ENCODE peak calls at places on chromosomes 4 and X, in seven cellular contexts. One of them, this sample, is unnamed.

GRCh38 chrX:13398073-13398823 is 78.4 kb upstream of the ATXN3L start:
- DNase-seq in bronchial epithelial cell: peak; percentile 97
- DNase-seq in lung: peak; percentile 51
- DNase-seq in lower leg skin: no peak
- DNase-seq in WTC11: no peak
- DNase-seq in progenitor cell of endocrine pancreas: no peak
- DNase-seq in osteocyte: peak; percentile 90
- DNase-seq in this sample: no peak

GRCh38 chr4:58723954-58724353 is 1613.8 kb upstream of the IGFBP7 start:
- DNase-seq in bronchial epithelial cell: no peak
- DNase-seq in lung: no peak
- DNase-seq in lower leg skin: no peak
- DNase-seq in WTC11: no peak
- DNase-seq in progenitor cell of endocrine pancreas: no peak
- DNase-seq in osteocyte: no peak
- DNase-seq in this sample: no peak

GRCh38 chrX:151393514-151393913 is 3.5 kb upstream of the VMA21 start:
- DNase-seq in bronchial epithelial cell: no peak
- DNase-seq in lung: no peak
- DNase-seq in lower leg skin: no peak
- DNase-seq in WTC11: peak; percentile 18
- DNase-seq in progenitor cell of endocrine pancreas: no peak
- DNase-seq in osteocyte: no peak
- DNase-seq in this sample: no peak

GRCh38 chr4:153205757-153206156 is 1.5 kb downstream of the TRIM2 start:
- DNase-seq in bronchial epithelial cell: peak; percentile 77
- DNase-seq in lung: peak; percentile 59
- DNase-seq in lower leg skin: no peak
- DNase-seq in WTC11: peak; percentile 25
- DNase-seq in progenitor cell of endocrine pancreas: no peak
- DNase-seq in osteocyte: no peak
- DNase-seq in this sample: no peak

GRCh38 chr4:91113130-91113706 is 986.0 kb downstream of the CCSER1 start:
- DNase-seq in bronchial epithelial cell: peak; percentile 54
- DNase-seq in lung: no peak
- DNase-seq in lower leg skin: no peak
- DNase-seq in WTC11: no peak
- DNase-seq in progenitor cell of endocrine pancreas: no peak
- DNase-seq in osteocyte: no peak
- DNase-seq in this sample: no peak

GRCh38 chrX:136262812-136263315 is 11.7 kb upstream of the MAP7D3 start:
- DNase-seq in bronchial epithelial cell: no peak
- DNase-seq in lung: no peak
- DNase-seq in lower leg skin: no peak
- DNase-seq in WTC11: no peak
- DNase-seq in progenitor cell of endocrine pancreas: no peak
- DNase-seq in osteocyte: no peak
- DNase-seq in this sample: no peak

GRCh38 chr4:7805533-7806079 is 134.1 kb downstream of the AFAP1 start:
- DNase-seq in bronchial epithelial cell: peak; percentile 89
- DNase-seq in lung: peak; percentile 89
- DNase-seq in lower leg skin: peak; percentile 60
- DNase-seq in WTC11: no peak
- DNase-seq in progenitor cell of endocrine pancreas: no peak
- DNase-seq in osteocyte: peak; percentile 89
- DNase-seq in this sample: no peak

GRCh38 chr4:158314756-158315487 is 104.6 kb downstream of the TMEM144 start:
- DNase-seq in bronchial epithelial cell: peak; percentile 96
- DNase-seq in lung: no peak
- DNase-seq in lower leg skin: no peak
- DNase-seq in WTC11: no peak
- DNase-seq in progenitor cell of endocrine pancreas: no peak
- DNase-seq in osteocyte: no peak
- DNase-seq in this sample: no peak

GRCh38 chrX:21355831-21356230 is 18.4 kb upstream of the CNKSR2 start:
- DNase-seq in bronchial epithelial cell: no peak
- DNase-seq in lung: no peak
- DNase-seq in lower leg skin: no peak
- DNase-seq in WTC11: no peak
- DNase-seq in progenitor cell of endocrine pancreas: no peak
- DNase-seq in osteocyte: no peak
- DNase-seq in this sample: no peak

GRCh38 chrX:118727686-118728339 is 407 bp downstream of the IL13RA1 start:
- DNase-seq in bronchial epithelial cell: no peak
- DNase-seq in lung: peak; percentile 35
- DNase-seq in lower leg skin: no peak
- DNase-seq in WTC11: peak; percentile 10
- DNase-seq in progenitor cell of endocrine pancreas: no peak
- DNase-seq in osteocyte: no peak
- DNase-seq in this sample: no peak

GRCh38 chr4:59553739-59554126 is 1646.4 kb upstream of the ADGRL3 start:
- DNase-seq in bronchial epithelial cell: peak; percentile 46
- DNase-seq in lung: no peak
- DNase-seq in lower leg skin: no peak
- DNase-seq in WTC11: no peak
- DNase-seq in progenitor cell of endocrine pancreas: no peak
- DNase-seq in osteocyte: no peak
- DNase-seq in this sample: no peak

GRCh38 chr4:42501624-42502401 is 104.5 kb downstream of the SHISA3 start:
- DNase-seq in bronchial epithelial cell: no peak
- DNase-seq in lung: no peak
- DNase-seq in lower leg skin: no peak
- DNase-seq in WTC11: no peak
- DNase-seq in progenitor cell of endocrine pancreas: no peak
- DNase-seq in osteocyte: no peak
- DNase-seq in this sample: no peak

GRCh38 chr4:138859249-138859648 is 156.3 kb upstream of the NOCT start:
- DNase-seq in bronchial epithelial cell: peak; percentile 63
- DNase-seq in lung: no peak
- DNase-seq in lower leg skin: no peak
- DNase-seq in WTC11: no peak
- DNase-seq in progenitor cell of endocrine pancreas: no peak
- DNase-seq in osteocyte: no peak
- DNase-seq in this sample: no peak

GRCh38 chrX:50594788-50595187 is 124.2 kb upstream of the DGKK start:
- DNase-seq in bronchial epithelial cell: no peak
- DNase-seq in lung: no peak
- DNase-seq in lower leg skin: no peak
- DNase-seq in WTC11: peak; percentile 34
- DNase-seq in progenitor cell of endocrine pancreas: no peak
- DNase-seq in osteocyte: no peak
- DNase-seq in this sample: no peak

GRCh38 chr4:96035727-96036126 is 195.8 kb downstream of the PDHA2 start:
- DNase-seq in bronchial epithelial cell: peak; percentile 55
- DNase-seq in lung: no peak
- DNase-seq in lower leg skin: no peak
- DNase-seq in WTC11: no peak
- DNase-seq in progenitor cell of endocrine pancreas: no peak
- DNase-seq in osteocyte: no peak
- DNase-seq in this sample: no peak

GRCh38 chrX:19907794-19908193 is 20.4 kb upstream of the SH3KBP1 start:
- DNase-seq in bronchial epithelial cell: no peak
- DNase-seq in lung: no peak
- DNase-seq in lower leg skin: no peak
- DNase-seq in WTC11: no peak
- DNase-seq in progenitor cell of endocrine pancreas: no peak
- DNase-seq in osteocyte: no peak
- DNase-seq in this sample: no peak

GRCh38 chr4:150332086-150332485 is 249.9 kb upstream of the MAB21L2 start:
- DNase-seq in bronchial epithelial cell: peak; percentile 12
- DNase-seq in lung: no peak
- DNase-seq in lower leg skin: no peak
- DNase-seq in WTC11: no peak
- DNase-seq in progenitor cell of endocrine pancreas: no peak
- DNase-seq in osteocyte: no peak
- DNase-seq in this sample: no peak

GRCh38 chr4:181148470-181148869 is 1094.7 kb upstream of the TENM3 start:
- DNase-seq in bronchial epithelial cell: no peak
- DNase-seq in lung: no peak
- DNase-seq in lower leg skin: no peak
- DNase-seq in WTC11: no peak
- DNase-seq in progenitor cell of endocrine pancreas: no peak
- DNase-seq in osteocyte: no peak
- DNase-seq in this sample: no peak

GRCh38 chrX:150482537-150483217 is 85.7 kb upstream of the MTM1 start:
- DNase-seq in bronchial epithelial cell: peak; percentile 87
- DNase-seq in lung: no peak
- DNase-seq in lower leg skin: no peak
- DNase-seq in WTC11: no peak
- DNase-seq in progenitor cell of endocrine pancreas: no peak
- DNase-seq in osteocyte: no peak
- DNase-seq in this sample: no peak

GRCh38 chrX:40107291-40108083 is 9.7 kb upstream of the BCOR start:
- DNase-seq in bronchial epithelial cell: no peak
- DNase-seq in lung: no peak
- DNase-seq in lower leg skin: peak; percentile 94
- DNase-seq in WTC11: no peak
- DNase-seq in progenitor cell of endocrine pancreas: peak; percentile 18
- DNase-seq in osteocyte: no peak
- DNase-seq in this sample: no peak

GRCh38 chrX:29044802-29045201 is 457.6 kb downstream of the IL1RAPL1 start:
- DNase-seq in bronchial epithelial cell: no peak
- DNase-seq in lung: no peak
- DNase-seq in lower leg skin: no peak
- DNase-seq in WTC11: no peak
- DNase-seq in progenitor cell of endocrine pancreas: no peak
- DNase-seq in osteocyte: no peak
- DNase-seq in this sample: no peak

GRCh38 chr4:108706289-108706688 is 55.9 kb downstream of the OSTC start:
- DNase-seq in bronchial epithelial cell: no peak
- DNase-seq in lung: no peak
- DNase-seq in lower leg skin: no peak
- DNase-seq in WTC11: no peak
- DNase-seq in progenitor cell of endocrine pancreas: no peak
- DNase-seq in osteocyte: no peak
- DNase-seq in this sample: no peak
- TF ChIP-seq CTCF in bronchial epithelial cell: no peak
- TF ChIP-seq CTCF in lung: no peak
- TF ChIP-seq CTCF in lower leg skin: no peak
- TF ChIP-seq CTCF in WTC11: no peak
- TF ChIP-seq CTCF in progenitor cell of endocrine pancreas: no peak
- TF ChIP-seq CTCF in osteocyte: no peak
- TF ChIP-seq CTCF in this sample: no peak

DNA sequence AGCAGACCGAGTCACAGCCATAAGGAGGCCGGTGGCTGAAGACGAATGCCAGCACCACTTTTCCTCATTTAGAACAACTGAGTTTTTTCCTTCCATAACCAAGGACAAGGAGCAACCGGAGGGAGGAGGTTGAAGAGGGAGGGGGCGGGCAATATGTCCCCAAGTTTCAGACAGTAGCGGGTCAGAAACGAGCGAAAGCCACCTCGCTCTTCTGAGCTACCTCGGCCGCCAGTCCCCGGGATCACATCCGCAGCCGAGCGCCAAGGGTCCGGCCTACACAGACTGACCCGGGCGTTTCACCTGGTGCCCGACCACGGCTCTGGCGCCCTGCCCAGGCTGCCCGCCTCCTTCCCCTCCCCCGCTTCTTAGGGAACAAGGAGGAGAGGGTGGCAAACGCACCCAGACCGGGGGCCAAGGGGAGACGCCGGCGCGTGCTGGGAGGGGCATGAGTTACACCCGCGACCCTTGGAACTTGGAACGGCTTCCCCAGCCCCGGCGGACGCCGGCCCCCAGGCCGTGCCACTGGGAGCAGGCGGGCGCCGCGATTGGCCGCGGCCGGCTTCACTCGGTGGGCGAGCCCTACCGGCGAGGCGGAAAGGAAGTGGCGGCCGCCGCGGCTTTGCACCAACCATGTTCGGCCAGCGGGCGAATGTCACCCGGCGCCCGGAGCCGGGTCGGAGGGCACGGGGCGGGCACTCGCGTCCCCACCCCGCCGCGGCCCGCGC is 1.6 kb downstream of the IRF2 start:
- DNase-seq in bronchial epithelial cell: peak; percentile 27
- DNase-seq in lung: peak; percentile 81
- DNase-seq in lower leg skin: peak; percentile 94
- DNase-seq in WTC11: peak; percentile 72
- DNase-seq in progenitor cell of endocrine pancreas: peak; percentile 68
- DNase-seq in osteocyte: peak; percentile 90
- DNase-seq in this sample: peak; percentile 81
- TF ChIP-seq CTCF in bronchial epithelial cell: no peak
- TF ChIP-seq CTCF in lung: no peak
- TF ChIP-seq CTCF in lower leg skin: no peak
- TF ChIP-seq CTCF in WTC11: no peak
- TF ChIP-seq CTCF in progenitor cell of endocrine pancreas: no peak
- TF ChIP-seq CTCF in osteocyte: no peak
- TF ChIP-seq CTCF in this sample: no peak

GRCh38 chr4:178086324-178086723 is 644.1 kb upstream of the AGA start:
- DNase-seq in bronchial epithelial cell: no peak
- DNase-seq in lung: no peak
- DNase-seq in lower leg skin: no peak
- DNase-seq in WTC11: peak; percentile 42
- DNase-seq in progenitor cell of endocrine pancreas: no peak
- DNase-seq in osteocyte: no peak
- DNase-seq in this sample: no peak
- TF ChIP-seq CTCF in bronchial epithelial cell: no peak
- TF ChIP-seq CTCF in lung: no peak
- TF ChIP-seq CTCF in lower leg skin: no peak
- TF ChIP-seq CTCF in WTC11: no peak
- TF ChIP-seq CTCF in progenitor cell of endocrine pancreas: peak; percentile 43
- TF ChIP-seq CTCF in osteocyte: no peak
- TF ChIP-seq CTCF in this sample: no peak

DNA sequence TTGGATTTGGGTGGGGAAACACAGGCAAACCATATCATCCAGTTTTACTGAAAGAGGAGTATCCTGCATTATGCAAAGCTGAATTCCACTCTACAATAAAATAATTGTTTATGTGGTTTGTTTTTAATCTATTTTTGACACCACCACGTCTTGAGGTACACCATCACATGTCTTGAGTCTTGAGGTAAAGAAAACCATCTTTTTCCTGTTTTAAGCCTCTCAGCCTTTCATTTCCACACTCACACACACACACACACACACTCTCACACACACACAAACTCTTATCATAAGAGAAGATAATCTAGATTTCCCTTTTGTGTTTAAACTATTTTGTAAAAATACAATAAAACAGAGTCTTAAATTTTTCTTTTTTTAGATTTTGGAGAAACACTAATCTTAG is 32.0 kb downstream of the SPIN3 start:
- DNase-seq in bronchial epithelial cell: no peak
- DNase-seq in lung: no peak
- DNase-seq in lower leg skin: no peak
- DNase-seq in WTC11: no peak
- DNase-seq in progenitor cell of endocrine pancreas: no peak
- DNase-seq in osteocyte: no peak
- DNase-seq in this sample: no peak
- TF ChIP-seq CTCF in bronchial epithelial cell: no peak
- TF ChIP-seq CTCF in lung: no peak
- TF ChIP-seq CTCF in lower leg skin: no peak
- TF ChIP-seq CTCF in WTC11: no peak
- TF ChIP-seq CTCF in progenitor cell of endocrine pancreas: no peak
- TF ChIP-seq CTCF in osteocyte: no peak
- TF ChIP-seq CTCF in this sample: no peak

GRCh38 chrX:74291964-74292891 is 11.8 kb upstream of the ZCCHC13 start:
- DNase-seq in bronchial epithelial cell: peak; percentile 73
- DNase-seq in lung: peak; percentile 84
- DNase-seq in lower leg skin: peak; percentile 96
- DNase-seq in WTC11: peak; percentile 77
- DNase-seq in progenitor cell of endocrine pancreas: peak; percentile 54
- DNase-seq in osteocyte: peak; percentile 92
- DNase-seq in this sample: peak; percentile 80
- TF ChIP-seq CTCF in bronchial epithelial cell: peak; percentile 25
- TF ChIP-seq CTCF in lung: no peak
- TF ChIP-seq CTCF in lower leg skin: no peak
- TF ChIP-seq CTCF in WTC11: no peak
- TF ChIP-seq CTCF in progenitor cell of endocrine pancreas: peak; percentile 25
- TF ChIP-seq CTCF in osteocyte: peak; percentile 40
- TF ChIP-seq CTCF in this sample: no peak